ENCODE peak calls at places on chromosomes 7 and 10, in four cellular contexts. One of them, this sample, is unnamed.

GRCh38 chr7:16644624-16644986 is 949 bp downstream of the ANKMY2 start:
- DNase-seq in cardiac muscle cell: peak
- DNase-seq in colonic mucosa: no peak
- DNase-seq in midbrain: peak
- DNase-seq in this sample: no peak

GRCh38 chr10:107022600-107023354 is 141.7 kb downstream of the SORCS1 start:
- DNase-seq in cardiac muscle cell: no peak
- DNase-seq in midbrain: no peak
- DNase-seq in colonic mucosa: no peak
- DNase-seq in this sample: no peak

GRCh38 chr7:112449353-112449752 is 907 bp upstream of the IFRD1 start:
- DNase-seq in midbrain: no peak
- DNase-seq in colonic mucosa: peak
- DNase-seq in cardiac muscle cell: no peak
- DNase-seq in this sample: no peak

GRCh38 chr10:27771231-27771630 is 25.6 kb upstream of the MKX start:
- DNase-seq in colonic mucosa: no peak
- DNase-seq in cardiac muscle cell: no peak
- DNase-seq in midbrain: no peak
- DNase-seq in this sample: no peak

GRCh38 chr10:30747633-30748032 is 118.1 kb upstream of the LYZL2 start:
- DNase-seq in colonic mucosa: no peak
- DNase-seq in midbrain: no peak
- DNase-seq in cardiac muscle cell: peak
- DNase-seq in this sample: no peak

GRCh38 chr10:87799860-87800259 is 18.2 kb downstream of the ATAD1 start:
- DNase-seq in midbrain: no peak
- DNase-seq in colonic mucosa: no peak
- DNase-seq in cardiac muscle cell: no peak
- DNase-seq in this sample: no peak

GRCh38 chr10:75511011-75511410 is 79.6 kb downstream of the LRMDA start:
- DNase-seq in midbrain: no peak
- DNase-seq in cardiac muscle cell: no peak
- DNase-seq in colonic mucosa: no peak
- DNase-seq in this sample: no peak

GRCh38 chr10:98790817-98791216 is 344.1 kb upstream of the HPS1 start:
- DNase-seq in colonic mucosa: no peak
- DNase-seq in cardiac muscle cell: peak
- DNase-seq in midbrain: no peak
- DNase-seq in this sample: no peak

GRCh38 chr10:52751337-52751736 is 21.2 kb downstream of the MBL2 start:
- DNase-seq in midbrain: no peak
- DNase-seq in cardiac muscle cell: no peak
- DNase-seq in colonic mucosa: no peak
- DNase-seq in this sample: no peak

GRCh38 chr7:98251251-98251843 is 685 bp downstream of the TECPR1 start:
- DNase-seq in colonic mucosa: peak
- DNase-seq in midbrain: no peak
- DNase-seq in cardiac muscle cell: no peak
- DNase-seq in this sample: no peak

GRCh38 chr7:7799138-7799537 is 80.7 kb upstream of the RPA3 start:
- DNase-seq in midbrain: no peak
- DNase-seq in colonic mucosa: no peak
- DNase-seq in cardiac muscle cell: no peak
- DNase-seq in this sample: no peak

GRCh38 chr7:141585592-141586510 is 34.6 kb downstream of the AGK start:
- DNase-seq in colonic mucosa: no peak
- DNase-seq in cardiac muscle cell: peak
- DNase-seq in midbrain: no peak
- DNase-seq in this sample: no peak

GRCh38 chr7:99041526-99041925 is 102.4 kb downstream of the SMURF1 start:
- DNase-seq in cardiac muscle cell: no peak
- DNase-seq in midbrain: no peak
- DNase-seq in colonic mucosa: peak
- DNase-seq in this sample: no peak

GRCh38 chr10:15453921-15454320 is 82.8 kb upstream of the FAM171A1 start:
- DNase-seq in midbrain: no peak
- DNase-seq in cardiac muscle cell: no peak
- DNase-seq in colonic mucosa: no peak
- DNase-seq in this sample: no peak

This sample was measured in hippocampal formation.